ENCODE peak calls at places on chromosomes 5 and 9, in five cellular contexts. U is ovary, A is H54, D is IMR-90, Q is uterus. B is an unnamed sample.
A peak's percentile ranks its signal among the peaks of the same experiment; 100 is the strongest.

GRCh38 chr9:71544464-71544863 is 223.8 kb downstream of the CEMIP2 start:
- DNase-seq in U (no peak), A (no peak), D (no peak), Q (no peak), B (no peak)

GRCh38 chr9:16645970-16646369 is 224.5 kb downstream of the BNC2 start:
- DNase-seq in U (no peak), A (no peak), D (no peak), Q (no peak), B (no peak)

GRCh38 chr5:78927657-78928282 is 57.3 kb downstream of the ARSB start:
- DNase-seq in U (no peak), A (peak; percentile 59), D (peak; percentile 84), Q (no peak), B (no peak)

GRCh38 chr9:133371261-133371711 is 4.6 kb downstream of the SURF4 start:
- DNase-seq in U (no peak), A (no peak), D (no peak), Q (no peak), B (no peak)

GRCh38 chr9:35232867-35233544 is 71.2 kb downstream of the UNC13B start:
- DNase-seq in U (no peak), A (no peak), D (no peak), Q (no peak), B (no peak)

GRCh38 chr9:109912082-109912581 is 132.1 kb downstream of the PALM2AKAP2 start:
- DNase-seq in U (no peak), A (no peak), D (peak; percentile 93), Q (no peak), B (no peak)

GRCh38 chr5:122896598-122897282 is 51.3 kb downstream of the SNX24 start:
- DNase-seq in U (no peak), A (no peak), D (peak; percentile 85), Q (no peak), B (peak; percentile 36)

GRCh38 chr9:72150172-72150571 is 932 bp downstream of the GDA start:
- DNase-seq in U (no peak), A (no peak), D (no peak), Q (no peak), B (no peak)

GRCh38 chr9:14062449-14063187 is 251.3 kb downstream of the NFIB start:
- DNase-seq in U (no peak), A (no peak), D (peak; percentile 84), Q (no peak), B (no peak)

GRCh38 chr5:141492168-141492885 is 3.4 kb downstream of the PCDHGC5 start:
- DNase-seq in U (no peak), A (no peak), D (no peak), Q (no peak), B (no peak)
- TF ChIP-seq POLR2A in U (no peak), A (no peak), D (no peak), Q (no peak), B (no peak)

GRCh38 chr5:176536902-176537607 is at the start of gene RNF44:
- DNase-seq in U (peak; percentile 99), A (peak; percentile 89), D (peak; percentile 97), Q (peak; percentile 98), B (peak; percentile 97)
- TF ChIP-seq POLR2A in U (peak; percentile 38), A (no peak), D (no peak), Q (peak; percentile 57), B (peak; percentile 59)

GRCh38 chr9:19336166-19336565 is 43.9 kb downstream of the RPS6 start:
- DNase-seq in U (no peak), A (no peak), D (no peak), Q (no peak), B (no peak)

DNA sequence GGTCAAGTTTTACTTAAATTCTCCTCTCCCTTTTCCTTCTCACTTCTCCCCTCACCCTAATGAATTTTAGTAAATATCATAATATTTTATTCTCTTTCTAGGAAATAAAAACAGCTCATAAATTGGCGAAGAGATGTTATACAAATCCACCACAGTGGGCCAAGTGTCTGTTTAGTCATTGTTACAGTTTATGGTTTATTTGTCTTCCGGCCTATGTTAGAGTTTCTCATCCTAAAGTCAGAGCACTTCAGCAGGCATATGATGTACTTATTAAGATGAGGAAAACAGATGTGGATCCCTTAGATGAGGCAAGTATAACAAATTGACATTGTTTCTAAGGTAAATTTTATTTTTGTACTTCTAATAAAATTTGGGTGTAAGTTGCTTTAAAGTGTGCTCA is 48.2 kb downstream of the RPS6 start:
- DNase-seq in U (no peak), A (no peak), D (peak; percentile 12), Q (no peak), B (no peak)
- TF ChIP-seq POLR2A in U (no peak), A (no peak), D (no peak), Q (no peak), B (no peak)

GRCh38 chr5:134523543-134524136 is 1.8 kb upstream of the JADE2 start:
- DNase-seq in U (no peak), A (no peak), D (no peak), Q (no peak), B (no peak)

GRCh38 chr5:134524826-134525686 is at the start of gene JADE2:
- DNase-seq in U (peak; percentile 86), A (peak; percentile 68), D (peak; percentile 68), Q (peak; percentile 81), B (peak; percentile 45)

GRCh38 chr5:134525687-134526482 is 415 bp downstream of the JADE2 start:
- DNase-seq in U (peak; percentile 89), A (peak; percentile 67), D (peak; percentile 83), Q (peak; percentile 83), B (peak; percentile 71)

GRCh38 chr5:134526483-134527155 is 1.1 kb downstream of the JADE2 start:
- DNase-seq in U (peak; percentile 86), A (peak; percentile 61), D (no peak), Q (peak; percentile 78), B (peak; percentile 68)

GRCh38 chr5:134524219-134524825 is 1.1 kb upstream of the JADE2 start:
- DNase-seq in U (peak; percentile 93), A (peak; percentile 70), D (peak; percentile 63), Q (peak; percentile 88), B (peak; percentile 78)
- TF ChIP-seq POLR2A in U (peak; percentile 70), A (peak; percentile 61), D (no peak), Q (peak; percentile 74), B (peak; percentile 76)

DNA sequence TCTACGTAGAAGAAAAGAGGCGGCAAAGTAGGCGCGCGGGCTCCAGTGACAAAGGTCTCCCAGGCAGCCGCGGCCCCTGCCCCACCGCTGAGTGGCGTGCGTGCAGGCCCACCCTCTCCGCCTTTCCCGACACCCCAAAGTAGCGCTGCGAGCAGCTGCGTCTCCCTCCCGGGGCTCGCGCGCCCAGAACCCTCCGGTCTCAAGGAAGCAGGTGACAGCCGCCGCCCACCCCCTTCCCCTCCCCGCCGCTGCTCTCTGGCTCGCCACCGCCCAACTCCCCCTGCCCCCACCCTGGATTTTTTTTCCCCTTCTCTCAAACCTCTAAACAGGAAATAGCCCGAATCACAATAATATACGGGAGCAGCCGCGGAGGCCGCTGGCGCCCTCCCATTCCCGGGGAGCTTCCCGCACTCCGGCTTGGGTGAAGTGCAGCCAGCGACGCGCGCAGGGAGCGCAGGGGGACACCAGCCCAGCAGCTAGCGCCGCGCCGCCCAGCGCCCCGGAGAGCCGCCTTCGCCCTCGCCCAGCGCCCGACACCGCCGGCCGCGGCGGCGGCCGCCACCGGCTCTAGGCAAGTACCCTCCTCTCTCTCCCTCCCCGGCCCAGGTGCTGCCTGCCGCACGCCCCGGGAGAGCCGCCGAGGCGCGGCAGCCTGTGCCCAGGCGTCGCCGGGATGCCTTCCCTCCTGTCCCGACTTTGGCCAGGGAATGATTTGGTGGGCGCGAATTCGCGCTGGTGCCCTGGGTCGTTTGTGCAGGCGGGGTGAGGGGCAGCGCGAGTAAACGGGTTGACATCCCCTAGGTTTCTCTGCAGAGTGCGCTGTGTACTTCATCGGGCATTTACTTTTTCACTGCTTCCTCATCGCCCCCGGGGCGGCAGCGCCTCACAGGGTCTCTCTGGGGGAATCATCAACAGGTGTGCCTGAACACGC is 52.7 kb upstream of the TJP2 start:
- DNase-seq in U (peak; percentile 67), A (peak; percentile 77), D (peak; percentile 31), Q (no peak), B (no peak)
- TF ChIP-seq POLR2A in U (no peak), A (no peak), D (no peak), Q (no peak), B (no peak)

DNA sequence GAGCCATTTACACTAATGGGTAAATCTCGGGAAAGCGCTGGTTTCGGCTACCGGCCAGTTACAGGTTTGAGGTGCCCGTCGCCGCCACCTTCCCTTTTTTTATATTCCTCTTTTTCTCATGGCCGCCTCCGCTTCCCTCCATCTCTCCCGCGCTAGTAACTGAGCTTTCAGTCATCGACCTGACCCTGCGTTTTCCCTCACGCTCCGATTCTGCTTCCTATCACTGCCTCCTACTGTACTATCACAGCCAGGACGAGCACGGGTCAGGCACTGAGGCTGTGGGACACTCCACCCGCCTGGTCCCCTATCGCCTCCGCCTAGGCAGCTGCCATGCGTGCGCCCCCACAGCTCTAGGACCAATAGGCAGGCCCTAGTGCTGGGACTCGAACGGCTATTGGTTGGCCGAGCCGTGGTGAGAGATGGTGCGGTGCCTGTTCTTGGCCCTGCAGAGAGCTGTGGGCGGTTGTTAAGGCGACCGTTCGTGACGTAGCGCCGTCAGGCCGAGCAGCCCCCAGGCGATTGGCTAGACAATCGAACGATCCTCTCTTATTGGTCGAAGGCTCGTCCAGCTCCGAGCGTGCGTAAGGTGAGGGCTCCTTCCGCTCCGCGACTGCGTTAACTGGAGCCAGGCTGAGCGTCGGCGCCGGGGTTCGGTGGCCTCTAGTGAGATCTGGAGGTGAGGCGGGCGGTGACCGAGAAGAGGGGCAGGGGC is at the start of gene HMGCR:
- DNase-seq in U (peak; percentile 98), A (peak; percentile 83), D (peak; percentile 100), Q (peak; percentile 98), B (peak; percentile 96)
- TF ChIP-seq POLR2A in U (peak; percentile 47), A (peak; percentile 94), D (peak; percentile 92), Q (peak; percentile 53), B (no peak)

DNA sequence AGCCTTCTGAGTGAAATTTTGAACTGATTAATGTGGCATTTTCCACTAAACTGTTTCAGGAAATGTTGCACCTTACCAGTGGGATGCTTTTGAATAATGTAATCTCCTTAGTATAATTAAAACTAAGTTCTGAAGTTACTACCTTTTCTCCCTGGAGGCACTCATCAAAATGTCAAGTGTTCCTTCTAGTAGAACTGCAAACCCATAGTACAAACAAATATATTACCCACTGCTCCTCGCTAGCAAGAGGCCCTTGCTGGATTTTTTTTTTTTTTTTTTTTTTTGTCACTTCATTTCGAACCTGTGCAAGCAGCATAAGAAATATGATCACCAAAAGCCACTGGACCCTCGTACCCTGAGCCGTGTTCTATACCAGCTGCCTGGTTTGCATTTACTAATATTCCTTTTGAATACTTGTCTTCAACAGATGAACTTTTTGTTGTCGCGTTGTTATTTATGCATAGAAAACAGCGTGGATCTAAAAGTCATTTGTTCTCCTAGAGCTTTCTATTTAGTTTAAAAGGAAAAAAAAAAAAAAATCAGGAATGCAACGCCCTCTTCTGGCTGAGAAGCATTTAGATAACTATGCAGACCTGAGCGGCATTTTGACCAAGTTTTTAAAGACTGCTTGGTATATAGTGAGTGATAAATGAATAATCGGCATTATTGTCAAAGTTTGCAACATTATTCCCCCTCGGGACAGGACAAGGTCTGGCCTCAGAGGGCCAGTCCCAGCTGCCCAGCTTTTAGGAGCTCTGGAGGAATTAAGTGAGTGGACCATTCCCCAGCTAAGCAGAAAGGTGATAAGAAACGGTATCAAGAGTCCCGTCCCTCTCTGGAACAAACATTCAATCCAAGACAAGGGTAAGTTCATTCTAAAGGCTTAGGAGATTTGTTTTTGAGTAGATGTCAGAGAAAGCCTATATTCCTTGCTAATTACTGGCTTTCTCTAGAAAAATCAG is 162.5 kb upstream of the KIF2A start:
- DNase-seq in U (no peak), A (no peak), D (peak; percentile 40), Q (no peak), B (no peak)
- TF ChIP-seq POLR2A in U (no peak), A (no peak), D (no peak), Q (no peak), B (no peak)